ENCODE peak calls at places on chromosomes 7 and 10, in four cellular contexts. G is fibroblast of lung, X is epithelial cell of esophagus, B is nephron progenitor cell. K is an unnamed sample.
A peak's percentile ranks its signal among the peaks of the same experiment; 100 is the strongest.

GRCh38 chr7:13457790-13458189 is 531.7 kb downstream of the ETV1 start:
- DNase-seq in G (no peak), X (no peak), B (no peak), K (no peak)

GRCh38 chr7:157278167-157278790 is 58.5 kb upstream of the DNAJB6 start:
- DNase-seq in G (no peak), X (no peak), B (no peak), K (no peak)

GRCh38 chr10:96478317-96478716 is 35.4 kb downstream of the TLL2 start:
- DNase-seq in G (no peak), X (no peak), B (no peak), K (no peak)

GRCh38 chr10:101967713-101968112 is 88.3 kb downstream of the ARMH3 start:
- DNase-seq in G (no peak), X (peak; percentile 59), B (no peak), K (no peak)

GRCh38 chr7:119413314-119413805 is 859.6 kb upstream of the KCND2 start:
- DNase-seq in G (no peak), X (no peak), B (no peak), K (no peak)

GRCh38 chr7:100867040-100867795 is at the start of gene TRIP6:
- DNase-seq in G (peak; percentile 93), X (peak; percentile 82), B (peak; percentile 88), K (peak; percentile 54)

GRCh38 chr7:124276005-124276606 is 243.2 kb upstream of the TMEM229A start:
- DNase-seq in G (peak; percentile 17), X (peak; percentile 51), B (peak; percentile 34), K (peak; percentile 60)

GRCh38 chr7:132420527-132420926 is 155.7 kb downstream of the PLXNA4 start:
- DNase-seq in G (peak; percentile 66), X (no peak), B (no peak), K (no peak)

GRCh38 chr7:115724400-115725056 is 306.0 kb downstream of the TFEC start:
- DNase-seq in G (no peak), X (peak; percentile 20), B (no peak), K (no peak)

GRCh38 chr7:143362126-143362961 is at the start of gene FAM131B:
- DNase-seq in G (no peak), X (no peak), B (peak; percentile 57), K (peak; percentile 65)

GRCh38 chr10:124244256-124244877 is 151.0 kb upstream of the CHST15 start:
- DNase-seq in G (no peak), X (no peak), B (no peak), K (no peak)

GRCh38 chr7:55515569-55516279 is 56.6 kb downstream of the VOPP1 start:
- DNase-seq in G (no peak), X (no peak), B (no peak), K (no peak)

GRCh38 chr7:100374601-100375000 is 1.3 kb downstream of the PILRA start:
- DNase-seq in G (no peak), X (no peak), B (no peak), K (no peak)

GRCh38 chr10:126950401-126951105 is 45.3 kb downstream of the DOCK1 start:
- DNase-seq in G (no peak), X (no peak), B (no peak), K (no peak)

GRCh38 chr7:141071855-141072547 is 1.9 kb upstream of the TMEM178B start:
- DNase-seq in G (no peak), X (no peak), B (no peak), K (peak; percentile 29)

GRCh38 chr10:96606216-96606615 is 19.4 kb upstream of the TM9SF3 start:
- DNase-seq in G (no peak), X (no peak), B (no peak), K (no peak)

GRCh38 chr10:63692205-63692896 is 171.2 kb downstream of the REEP3 start:
- DNase-seq in G (peak; percentile 41), X (no peak), B (no peak), K (no peak)

GRCh38 chr10:25933653-25934608 is at the start of gene MYO3A:
- DNase-seq in G (no peak), X (no peak), B (peak; percentile 62), K (peak; percentile 44)

GRCh38 chr7:24883632-24884013 is 96.4 kb downstream of the OSBPL3 start:
- DNase-seq in G (no peak), X (no peak), B (no peak), K (no peak)

GRCh38 chr10:130932326-130933007 is 379.1 kb downstream of the TCERG1L start:
- DNase-seq in G (no peak), X (no peak), B (no peak), K (no peak)

GRCh38 chr10:121594623-121595320 is 3.5 kb downstream of the FGFR2 start:
- DNase-seq in G (no peak), X (no peak), B (no peak), K (no peak)

GRCh38 chr7:39501358-39501757 is 64.8 kb upstream of the YAE1 start:
- DNase-seq in G (no peak), X (no peak), B (no peak), K (no peak)

GRCh38 chr10:113062977-113063967 is 113.2 kb downstream of the TCF7L2 start:
- DNase-seq in G (no peak), X (no peak), B (peak; percentile 44), K (no peak)

GRCh38 chr10:22997102-22997501 is 69.2 kb downstream of the ARMC3 start:
- DNase-seq in G (peak; percentile 62), X (peak; percentile 37), B (peak; percentile 38), K (no peak)

GRCh38 chr7:130896898-130897514 is 163.0 kb upstream of the KLF14 start:
- DNase-seq in G (peak; percentile 90), X (peak; percentile 77), B (peak; percentile 76), K (peak; percentile 76)

GRCh38 chr7:81944103-81944502 is 174.3 kb upstream of the HGF start:
- DNase-seq in G (peak; percentile 4), X (no peak), B (no peak), K (no peak)

GRCh38 chr10:501596-501995 is 187.9 kb downstream of the DIP2C start:
- DNase-seq in G (peak; percentile 42), X (peak; percentile 79), B (no peak), K (no peak)

GRCh38 chr7:42964293-42964692 is 32.1 kb downstream of the MRPL32 start:
- DNase-seq in G (no peak), X (no peak), B (no peak), K (no peak)

GRCh38 chr10:71222541-71223364 is 10.4 kb downstream of the UNC5B start:
- DNase-seq in G (no peak), X (no peak), B (no peak), K (no peak)
- TF ChIP-seq CTCF in G (no peak), X (no peak), B (peak; percentile 37), K (no peak)

DNA sequence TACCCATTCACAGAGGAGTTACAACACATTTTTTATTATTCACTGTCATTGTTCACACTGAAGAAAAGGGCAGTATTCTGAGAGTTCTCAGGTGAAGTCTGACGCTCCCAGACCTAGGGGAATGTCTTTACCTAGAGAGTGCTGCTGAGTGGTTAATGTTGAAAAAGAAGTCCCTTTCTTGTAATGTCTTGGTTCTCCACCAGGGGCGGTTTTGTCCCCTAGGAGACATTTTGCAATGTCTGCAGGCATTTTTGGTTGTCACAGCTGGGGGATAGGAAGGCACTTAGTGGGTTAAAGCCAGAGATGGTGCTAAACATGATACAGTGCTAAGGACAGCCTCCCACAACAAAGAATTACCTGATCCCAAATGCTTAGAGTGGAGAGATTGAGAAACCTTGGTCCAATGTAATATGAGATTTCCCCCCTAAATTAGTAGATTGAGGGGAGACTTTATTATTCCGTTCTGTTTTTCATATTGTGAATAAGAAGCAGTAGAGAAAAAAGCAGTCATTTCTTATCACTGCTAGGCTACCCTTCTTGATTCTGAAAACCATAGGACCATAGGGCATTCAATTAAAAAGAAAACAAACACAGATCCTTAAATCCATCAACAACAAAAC is 13.1 kb downstream of the UMAD1 start:
- DNase-seq in G (peak; percentile 10), X (peak; percentile 33), B (peak; percentile 23), K (peak; percentile 38)
- TF ChIP-seq CTCF in G (peak; percentile 36), X (peak; percentile 52), B (peak; percentile 58), K (peak; percentile 86)

GRCh38 chr7:35436452-35436851 is 182.6 kb upstream of the TBX20 start:
- DNase-seq in G (no peak), X (no peak), B (no peak), K (no peak)

GRCh38 chr7:35424869-35425495 is 171.1 kb upstream of the TBX20 start:
- DNase-seq in G (peak; percentile 50), X (peak; percentile 62), B (peak; percentile 59), K (peak; percentile 67)

DNA sequence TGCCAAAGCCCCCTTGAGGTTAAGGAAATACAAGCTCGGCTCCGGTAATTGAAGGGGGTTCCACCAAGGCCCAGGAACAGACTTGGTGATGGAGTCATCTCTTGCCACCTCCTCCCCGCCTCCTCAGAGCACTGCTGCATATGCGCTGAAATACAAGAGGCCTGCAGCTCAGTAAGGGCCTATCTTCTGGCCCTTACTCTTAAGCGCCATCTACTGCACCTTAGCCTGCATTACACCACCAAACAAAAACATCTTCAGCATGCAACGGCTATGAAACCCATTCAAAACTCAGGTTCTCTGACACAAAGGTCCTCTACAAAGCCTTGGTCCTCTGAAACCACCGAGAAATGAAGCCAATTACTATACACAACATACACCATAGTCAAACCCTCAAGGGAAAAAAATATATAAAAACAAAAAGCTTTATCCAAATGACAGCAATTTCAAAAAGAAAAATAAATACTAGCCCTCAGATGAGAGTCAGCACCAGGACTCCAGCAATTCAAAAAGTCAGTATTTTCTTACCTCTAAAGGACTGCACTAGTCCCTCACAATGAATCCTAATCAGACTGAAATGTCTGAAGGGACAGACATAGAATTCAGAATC is 176.8 kb upstream of the TBX20 start:
- DNase-seq in G (no peak), X (peak; percentile 16), B (no peak), K (no peak)
- TF ChIP-seq CTCF in G (no peak), X (peak; percentile 27), B (peak; percentile 22), K (peak; percentile 38)

GRCh38 chr10:84139126-84140035 is at the start of gene GHITM:
- DNase-seq in G (peak; percentile 99), X (peak; percentile 99), B (peak; percentile 99), K (peak; percentile 99)
- TF ChIP-seq CTCF in G (peak; percentile 34), X (peak; percentile 48), B (no peak), K (peak; percentile 57)

GRCh38 chr7:90216080-90216674 is 4.6 kb downstream of the STEAP2 start:
- DNase-seq in G (peak; percentile 39), X (no peak), B (no peak), K (no peak)
- TF ChIP-seq CTCF in G (no peak), X (no peak), B (no peak), K (no peak)

GRCh38 chr7:26631601-26632000 is 232.8 kb downstream of the SKAP2 start:
- DNase-seq in G (no peak), X (no peak), B (no peak), K (no peak)
- TF ChIP-seq CTCF in G (no peak), X (no peak), B (no peak), K (no peak)

GRCh38 chr10:70364772-70365091 is 17.7 kb downstream of the LRRC20 start:
- DNase-seq in G (no peak), X (no peak), B (no peak), K (no peak)
- TF ChIP-seq CTCF in G (no peak), X (no peak), B (no peak), K (no peak)

DNA sequence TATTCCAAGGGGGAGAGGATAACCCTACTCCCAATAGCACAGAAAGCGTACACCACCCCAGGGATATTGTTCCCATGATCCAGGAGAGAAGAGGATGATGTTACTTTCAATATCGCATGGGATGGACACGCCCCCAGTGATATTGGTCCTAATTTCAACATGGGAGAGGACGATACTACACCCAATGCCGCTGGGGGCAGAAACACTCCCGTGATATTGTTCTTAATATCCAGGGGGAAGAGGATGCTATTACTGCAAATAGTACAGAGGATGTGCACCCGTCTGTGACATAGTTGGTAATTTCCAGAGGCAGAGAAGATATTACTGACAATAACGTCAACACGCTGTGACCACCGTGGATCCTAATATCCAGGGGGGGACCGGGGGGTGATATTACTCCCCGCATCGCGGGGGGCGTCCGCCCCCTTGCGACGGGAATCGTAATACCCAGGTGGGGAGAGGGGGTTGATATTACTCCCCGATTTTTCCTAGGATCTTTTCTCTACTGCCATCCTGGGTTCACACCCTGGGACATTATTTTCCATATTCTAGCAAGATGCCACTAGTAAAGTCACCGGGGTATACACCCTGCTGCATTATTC is 16.6 kb downstream of the MEIG1 start:
- DNase-seq in G (no peak), X (no peak), B (no peak), K (no peak)
- TF ChIP-seq CTCF in G (no peak), X (no peak), B (no peak), K (no peak)

K was measured in glutamatergic neuron.